ENCODE peak calls at places on chromosomes 12 and 14, in five cellular contexts. One of them, this sample, is unnamed.

GRCh38 chr12:52873832-52874572 is 25.2 kb upstream of the KRT78 start:
- DNase-seq in foreskin fibroblast: peak; percentile 90
- DNase-seq in mesothelial cell of epicardium: peak; percentile 80
- DNase-seq in activated B cell treated with CpG ODN at 0.5 μM for 24 hours: peak; percentile 49
- DNase-seq in RWPE2: peak; percentile 97
- DNase-seq in this sample: no peak

GRCh38 chr12:102954143-102954542 is 3.3 kb upstream of the ASCL1 start:
- DNase-seq in activated B cell treated with CpG ODN at 0.5 μM for 24 hours: no peak
- DNase-seq in foreskin fibroblast: no peak
- DNase-seq in mesothelial cell of epicardium: no peak
- DNase-seq in RWPE2: no peak
- DNase-seq in this sample: no peak

GRCh38 chr14:30283822-30284446 is 275.0 kb upstream of the G2E3 start:
- DNase-seq in activated B cell treated with CpG ODN at 0.5 μM for 24 hours: no peak
- DNase-seq in RWPE2: no peak
- DNase-seq in mesothelial cell of epicardium: no peak
- DNase-seq in foreskin fibroblast: peak; percentile 41
- DNase-seq in this sample: no peak

GRCh38 chr14:64218344-64219240 is 75.6 kb downstream of the ESR2 start:
- DNase-seq in foreskin fibroblast: no peak
- DNase-seq in mesothelial cell of epicardium: no peak
- DNase-seq in RWPE2: no peak
- DNase-seq in activated B cell treated with CpG ODN at 0.5 μM for 24 hours: no peak
- DNase-seq in this sample: no peak

GRCh38 chr14:78162202-78162601 is 8.0 kb upstream of the NRXN3 start:
- DNase-seq in mesothelial cell of epicardium: no peak
- DNase-seq in foreskin fibroblast: no peak
- DNase-seq in RWPE2: no peak
- DNase-seq in activated B cell treated with CpG ODN at 0.5 μM for 24 hours: no peak
- DNase-seq in this sample: no peak

GRCh38 chr14:33509927-33510535 is 440.8 kb downstream of the EGLN3 start:
- DNase-seq in RWPE2: no peak
- DNase-seq in foreskin fibroblast: peak; percentile 2
- DNase-seq in activated B cell treated with CpG ODN at 0.5 μM for 24 hours: no peak
- DNase-seq in mesothelial cell of epicardium: no peak
- DNase-seq in this sample: no peak

GRCh38 chr12:49693931-49694439 is 13.2 kb downstream of the FMNL3 start:
- DNase-seq in RWPE2: no peak
- DNase-seq in activated B cell treated with CpG ODN at 0.5 μM for 24 hours: no peak
- DNase-seq in mesothelial cell of epicardium: no peak
- DNase-seq in foreskin fibroblast: no peak
- DNase-seq in this sample: no peak

GRCh38 chr12:116954700-116955381 is 44.1 kb downstream of the FBXW8 start:
- DNase-seq in RWPE2: no peak
- DNase-seq in activated B cell treated with CpG ODN at 0.5 μM for 24 hours: no peak
- DNase-seq in foreskin fibroblast: no peak
- DNase-seq in mesothelial cell of epicardium: no peak
- DNase-seq in this sample: no peak

GRCh38 chr12:76183459-76184186 is 99.1 kb upstream of the NAP1L1 start:
- DNase-seq in activated B cell treated with CpG ODN at 0.5 μM for 24 hours: no peak
- DNase-seq in RWPE2: peak; percentile 70
- DNase-seq in mesothelial cell of epicardium: no peak
- DNase-seq in foreskin fibroblast: peak; percentile 96
- DNase-seq in this sample: no peak

GRCh38 chr12:30888241-30888640 is 38.3 kb upstream of the TSPAN11 start:
- DNase-seq in RWPE2: no peak
- DNase-seq in activated B cell treated with CpG ODN at 0.5 μM for 24 hours: no peak
- DNase-seq in foreskin fibroblast: no peak
- DNase-seq in mesothelial cell of epicardium: no peak
- DNase-seq in this sample: no peak

GRCh38 chr12:57610553-57611115 is 601 bp upstream of the ARHGEF25 start:
- DNase-seq in foreskin fibroblast: no peak
- DNase-seq in activated B cell treated with CpG ODN at 0.5 μM for 24 hours: no peak
- DNase-seq in mesothelial cell of epicardium: peak; percentile 57
- DNase-seq in RWPE2: no peak
- DNase-seq in this sample: no peak

GRCh38 chr12:87216436-87216835 is 812.8 kb downstream of the C12orf50 start:
- DNase-seq in RWPE2: no peak
- DNase-seq in activated B cell treated with CpG ODN at 0.5 μM for 24 hours: no peak
- DNase-seq in foreskin fibroblast: no peak
- DNase-seq in mesothelial cell of epicardium: no peak
- DNase-seq in this sample: no peak

GRCh38 chr12:67752226-67752732 is 103.7 kb downstream of the DYRK2 start:
- DNase-seq in foreskin fibroblast: no peak
- DNase-seq in RWPE2: no peak
- DNase-seq in activated B cell treated with CpG ODN at 0.5 μM for 24 hours: no peak
- DNase-seq in mesothelial cell of epicardium: no peak
- DNase-seq in this sample: no peak

GRCh38 chr14:76083796-76084195 is 67.9 kb upstream of the GPATCH2L start:
- DNase-seq in RWPE2: peak; percentile 64
- DNase-seq in mesothelial cell of epicardium: no peak
- DNase-seq in activated B cell treated with CpG ODN at 0.5 μM for 24 hours: no peak
- DNase-seq in foreskin fibroblast: no peak
- DNase-seq in this sample: no peak

GRCh38 chr12:1662761-1663439 is 28.0 kb upstream of the ADIPOR2 start:
- DNase-seq in mesothelial cell of epicardium: peak; percentile 72
- DNase-seq in RWPE2: peak; percentile 67
- DNase-seq in activated B cell treated with CpG ODN at 0.5 μM for 24 hours: no peak
- DNase-seq in foreskin fibroblast: peak; percentile 31
- DNase-seq in this sample: no peak

GRCh38 chr12:31496257-31496656 is 94.7 kb downstream of the DENND5B start:
- DNase-seq in mesothelial cell of epicardium: no peak
- DNase-seq in foreskin fibroblast: no peak
- DNase-seq in activated B cell treated with CpG ODN at 0.5 μM for 24 hours: no peak
- DNase-seq in RWPE2: no peak
- DNase-seq in this sample: no peak

GRCh38 chr12:90055071-90055470 is 346.4 kb upstream of the ATP2B1 start:
- DNase-seq in activated B cell treated with CpG ODN at 0.5 μM for 24 hours: no peak
- DNase-seq in RWPE2: no peak
- DNase-seq in foreskin fibroblast: no peak
- DNase-seq in mesothelial cell of epicardium: no peak
- DNase-seq in this sample: no peak

GRCh38 chr12:68794653-68795253 is 13.2 kb upstream of the MDM2 start:
- DNase-seq in RWPE2: no peak
- DNase-seq in activated B cell treated with CpG ODN at 0.5 μM for 24 hours: no peak
- DNase-seq in foreskin fibroblast: peak; percentile 77
- DNase-seq in mesothelial cell of epicardium: no peak
- DNase-seq in this sample: no peak

GRCh38 chr12:19234171-19234704 is 104.7 kb downstream of the PLEKHA5 start:
- DNase-seq in activated B cell treated with CpG ODN at 0.5 μM for 24 hours: no peak
- DNase-seq in mesothelial cell of epicardium: no peak
- DNase-seq in foreskin fibroblast: no peak
- DNase-seq in RWPE2: no peak
- DNase-seq in this sample: no peak

GRCh38 chr12:79692249-79692619 is 1.5 kb upstream of the PAWR start:
- DNase-seq in RWPE2: no peak
- DNase-seq in activated B cell treated with CpG ODN at 0.5 μM for 24 hours: no peak
- DNase-seq in mesothelial cell of epicardium: no peak
- DNase-seq in foreskin fibroblast: no peak
- DNase-seq in this sample: no peak

GRCh38 chr12:131795688-131796410 is 32.3 kb upstream of the MMP17 start:
- DNase-seq in mesothelial cell of epicardium: no peak
- DNase-seq in RWPE2: no peak
- DNase-seq in foreskin fibroblast: no peak
- DNase-seq in activated B cell treated with CpG ODN at 0.5 μM for 24 hours: no peak
- DNase-seq in this sample: no peak

GRCh38 chr14:36724162-36724561 is 62.5 kb downstream of the PAX9 start:
- DNase-seq in activated B cell treated with CpG ODN at 0.5 μM for 24 hours: no peak
- DNase-seq in RWPE2: no peak
- DNase-seq in foreskin fibroblast: no peak
- DNase-seq in mesothelial cell of epicardium: no peak
- DNase-seq in this sample: no peak

GRCh38 chr12:47547077-47547476 is 158.8 kb downstream of the RPAP3 start:
- DNase-seq in foreskin fibroblast: peak; percentile 26
- DNase-seq in mesothelial cell of epicardium: no peak
- DNase-seq in RWPE2: no peak
- DNase-seq in activated B cell treated with CpG ODN at 0.5 μM for 24 hours: no peak
- DNase-seq in this sample: no peak

GRCh38 chr14:53147893-53148292 is 5.2 kb downstream of the DDHD1 start:
- DNase-seq in mesothelial cell of epicardium: no peak
- DNase-seq in RWPE2: no peak
- DNase-seq in foreskin fibroblast: no peak
- DNase-seq in activated B cell treated with CpG ODN at 0.5 μM for 24 hours: no peak
- DNase-seq in this sample: no peak

GRCh38 chr12:28780096-28780495 is 369.0 kb upstream of the FAR2 start:
- DNase-seq in RWPE2: no peak
- DNase-seq in foreskin fibroblast: peak; percentile 67
- DNase-seq in mesothelial cell of epicardium: no peak
- DNase-seq in activated B cell treated with CpG ODN at 0.5 μM for 24 hours: no peak
- DNase-seq in this sample: no peak

GRCh38 chr14:51865953-51866747 is 5.7 kb downstream of the GNG2 start:
- DNase-seq in activated B cell treated with CpG ODN at 0.5 μM for 24 hours: no peak
- DNase-seq in RWPE2: no peak
- DNase-seq in mesothelial cell of epicardium: no peak
- DNase-seq in foreskin fibroblast: no peak
- DNase-seq in this sample: no peak

GRCh38 chr14:104746071-104746545 is 6.8 kb upstream of the SIVA1 start:
- DNase-seq in foreskin fibroblast: no peak
- DNase-seq in activated B cell treated with CpG ODN at 0.5 μM for 24 hours: no peak
- DNase-seq in RWPE2: no peak
- DNase-seq in mesothelial cell of epicardium: no peak
- DNase-seq in this sample: no peak

GRCh38 chr14:100065942-100066574 is 836 bp downstream of the EVL start:
- DNase-seq in activated B cell treated with CpG ODN at 0.5 μM for 24 hours: peak; percentile 41
- DNase-seq in foreskin fibroblast: no peak
- DNase-seq in RWPE2: no peak
- DNase-seq in mesothelial cell of epicardium: no peak
- DNase-seq in this sample: no peak

GRCh38 chr14:79369359-79370332 is 841.7 kb downstream of the DIO2 start:
- DNase-seq in RWPE2: peak; percentile 57
- DNase-seq in mesothelial cell of epicardium: no peak
- DNase-seq in activated B cell treated with CpG ODN at 0.5 μM for 24 hours: no peak
- DNase-seq in foreskin fibroblast: peak; percentile 66
- DNase-seq in this sample: no peak

GRCh38 chr12:39902823-39903222 is 203.1 kb downstream of the SLC2A13 start:
- DNase-seq in RWPE2: no peak
- DNase-seq in mesothelial cell of epicardium: no peak
- DNase-seq in foreskin fibroblast: no peak
- DNase-seq in activated B cell treated with CpG ODN at 0.5 μM for 24 hours: no peak
- DNase-seq in this sample: no peak

GRCh38 chr12:124592050-124592449 is 24.6 kb upstream of the NCOR2 start:
- DNase-seq in activated B cell treated with CpG ODN at 0.5 μM for 24 hours: no peak
- DNase-seq in foreskin fibroblast: peak; percentile 71
- DNase-seq in RWPE2: no peak
- DNase-seq in mesothelial cell of epicardium: no peak
- DNase-seq in this sample: no peak

GRCh38 chr14:86596024-86596423 is 1066.1 kb downstream of the FLRT2 start:
- DNase-seq in foreskin fibroblast: no peak
- DNase-seq in mesothelial cell of epicardium: no peak
- DNase-seq in activated B cell treated with CpG ODN at 0.5 μM for 24 hours: no peak
- DNase-seq in RWPE2: no peak
- DNase-seq in this sample: no peak

GRCh38 chr12:57889541-57889989 is 43.0 kb upstream of the CTDSP2 start:
- DNase-seq in mesothelial cell of epicardium: no peak
- DNase-seq in foreskin fibroblast: peak; percentile 87
- DNase-seq in RWPE2: no peak
- DNase-seq in activated B cell treated with CpG ODN at 0.5 μM for 24 hours: no peak
- DNase-seq in this sample: no peak

DNA sequence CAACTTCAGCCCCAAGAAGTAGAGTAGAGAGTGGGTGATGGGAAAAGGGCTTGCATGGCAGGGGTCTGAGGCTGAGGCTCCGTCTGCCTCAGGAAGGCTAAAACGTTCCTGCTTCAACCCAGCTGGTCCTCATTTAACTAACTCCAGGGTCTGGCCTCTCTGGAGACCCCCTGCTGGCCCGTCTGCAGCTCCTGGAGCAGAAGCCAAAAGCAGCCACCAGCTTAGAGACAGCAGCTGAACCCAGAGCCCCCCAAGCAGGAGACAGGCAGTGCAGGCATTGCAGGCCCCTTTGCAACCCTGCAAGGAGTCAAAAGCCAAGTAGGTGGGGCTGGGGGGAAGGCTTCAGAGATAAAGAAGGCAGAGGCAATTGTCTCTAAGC is 25.1 kb upstream of the LTBP2 start:
- DNase-seq in mesothelial cell of epicardium: no peak
- DNase-seq in activated B cell treated with CpG ODN at 0.5 μM for 24 hours: no peak
- DNase-seq in foreskin fibroblast: no peak
- DNase-seq in RWPE2: no peak
- DNase-seq in this sample: no peak
- TF ChIP-seq CTCF in mesothelial cell of epicardium: no peak
- TF ChIP-seq CTCF in activated B cell treated with CpG ODN at 0.5 μM for 24 hours: no peak
- TF ChIP-seq CTCF in foreskin fibroblast: no peak
- TF ChIP-seq CTCF in RWPE2: no peak
- TF ChIP-seq CTCF in this sample: no peak

DNA sequence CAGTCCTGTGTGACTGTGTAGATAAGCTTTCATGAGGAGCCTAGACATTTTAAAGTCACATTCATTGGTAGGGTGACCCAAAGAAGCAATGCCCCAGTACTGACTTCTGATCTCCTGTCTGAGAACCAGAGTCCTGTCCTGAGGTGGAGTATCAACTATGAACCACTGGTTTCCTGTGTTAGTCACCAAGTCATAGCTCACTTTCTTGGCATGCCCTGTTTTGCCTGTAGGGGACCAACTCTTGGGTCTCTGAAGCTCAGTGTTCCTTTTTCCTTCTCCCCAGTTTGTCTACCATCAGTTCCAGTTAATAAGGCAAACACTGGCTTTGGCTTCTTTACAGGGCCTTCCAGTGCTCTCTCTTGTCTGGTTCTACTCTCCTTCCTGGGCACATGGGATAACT is 97.4 kb downstream of the C12orf75 start:
- DNase-seq in foreskin fibroblast: no peak
- DNase-seq in RWPE2: no peak
- DNase-seq in mesothelial cell of epicardium: no peak
- DNase-seq in activated B cell treated with CpG ODN at 0.5 μM for 24 hours: no peak
- DNase-seq in this sample: no peak
- TF ChIP-seq CTCF in foreskin fibroblast: no peak
- TF ChIP-seq CTCF in RWPE2: no peak
- TF ChIP-seq CTCF in mesothelial cell of epicardium: no peak
- TF ChIP-seq CTCF in activated B cell treated with CpG ODN at 0.5 μM for 24 hours: no peak
- TF ChIP-seq CTCF in this sample: peak; percentile 26

GRCh38 chr12:127711108-127711507 is 555.9 kb upstream of the TMEM132C start:
- DNase-seq in activated B cell treated with CpG ODN at 0.5 μM for 24 hours: no peak
- DNase-seq in RWPE2: no peak
- DNase-seq in foreskin fibroblast: no peak
- DNase-seq in mesothelial cell of epicardium: no peak
- DNase-seq in this sample: no peak
- TF ChIP-seq CTCF in activated B cell treated with CpG ODN at 0.5 μM for 24 hours: no peak
- TF ChIP-seq CTCF in RWPE2: peak; percentile 15
- TF ChIP-seq CTCF in foreskin fibroblast: peak; percentile 40
- TF ChIP-seq CTCF in mesothelial cell of epicardium: no peak
- TF ChIP-seq CTCF in this sample: peak; percentile 73

GRCh38 chr12:81465881-81466280 is 293.3 kb downstream of the PPFIA2 start:
- DNase-seq in RWPE2: no peak
- DNase-seq in activated B cell treated with CpG ODN at 0.5 μM for 24 hours: no peak
- DNase-seq in foreskin fibroblast: no peak
- DNase-seq in mesothelial cell of epicardium: no peak
- DNase-seq in this sample: no peak

GRCh38 chr12:81465191-81465590 is 294.0 kb downstream of the PPFIA2 start:
- DNase-seq in mesothelial cell of epicardium: no peak
- DNase-seq in activated B cell treated with CpG ODN at 0.5 μM for 24 hours: no peak
- DNase-seq in RWPE2: no peak
- DNase-seq in foreskin fibroblast: no peak
- DNase-seq in this sample: no peak

DNA sequence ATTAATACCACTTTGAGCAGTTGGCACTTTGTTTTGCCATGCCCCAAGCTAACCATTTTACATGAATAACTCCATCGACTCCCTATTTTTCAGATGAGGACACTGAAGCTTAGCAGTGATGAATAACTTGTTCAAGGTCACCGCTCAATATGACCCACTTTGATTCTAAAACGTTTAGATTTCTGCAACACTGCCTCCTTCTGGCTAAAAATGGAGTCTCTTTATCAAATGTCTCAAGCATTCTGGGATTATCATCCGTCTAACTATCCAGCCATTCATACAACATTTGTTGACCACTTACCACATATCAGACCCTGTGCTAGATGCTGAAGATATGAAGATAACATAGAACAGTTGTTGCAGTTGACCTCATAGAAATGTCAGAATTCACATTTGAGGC is 298.0 kb downstream of the PPFIA2 start:
- DNase-seq in RWPE2: no peak
- DNase-seq in activated B cell treated with CpG ODN at 0.5 μM for 24 hours: no peak
- DNase-seq in mesothelial cell of epicardium: no peak
- DNase-seq in foreskin fibroblast: no peak
- DNase-seq in this sample: no peak
- TF ChIP-seq CTCF in RWPE2: no peak
- TF ChIP-seq CTCF in activated B cell treated with CpG ODN at 0.5 μM for 24 hours: no peak
- TF ChIP-seq CTCF in mesothelial cell of epicardium: peak; percentile 31
- TF ChIP-seq CTCF in foreskin fibroblast: no peak
- TF ChIP-seq CTCF in this sample: peak; percentile 50

This sample was measured in type B pancreatic cell.